ENCODE peak calls at places on chromosomes 11 and 22, in seven cellular contexts. J is neuronal stem cell, M is IMR-90, P is mesendoderm, E is H1, V is mesenchymal stem cell, Y is trophoblast cell. Q is an unnamed sample.

GRCh38 chr11:67416416-67417335 is 1.2 kb downstream of the CARNS1 start:
- DNase-seq in V (no peak), M (no peak), P (peak; percentile 28), Y (no peak), J (no peak), E (no peak), Q (no peak)

GRCh38 chr11:15707971-15708370 is 593.2 kb downstream of the INSC start:
- DNase-seq in Y (no peak), V (peak; percentile 66), P (peak; percentile 71), E (no peak), M (peak; percentile 84), J (no peak), Q (peak; percentile 36)

GRCh38 chr11:44680982-44681597 is 45.7 kb upstream of the TSPAN18 start:
- DNase-seq in Y (no peak), E (no peak), P (peak; percentile 18), V (peak; percentile 44), M (no peak), J (no peak), Q (peak; percentile 59)

GRCh38 chr11:103806130-103806900 is 230.1 kb upstream of the DDI1 start:
- DNase-seq in J (no peak), E (no peak), M (peak; percentile 93), V (peak; percentile 78), P (no peak), Y (no peak), Q (no peak)

GRCh38 chr11:31887180-31887579 is 76.1 kb upstream of the PAX6 start:
- DNase-seq in J (no peak), P (peak; percentile 63), M (no peak), Y (no peak), V (no peak), E (no peak), Q (peak; percentile 63)

GRCh38 chr11:3130269-3131071 is 34.6 kb downstream of the OSBPL5 start:
- DNase-seq in M (no peak), J (no peak), P (no peak), Y (peak; percentile 15), V (no peak), E (no peak), Q (no peak)

GRCh38 chr11:122102426-122102825 is 13.6 kb downstream of the BLID start:
- DNase-seq in E (no peak), V (no peak), J (no peak), M (peak; percentile 54), Y (no peak), P (no peak), Q (no peak)

GRCh38 chr11:67369801-67370284 is 3.6 kb downstream of the CLCF1 start:
- DNase-seq in E (no peak), V (peak; percentile 88), P (no peak), M (peak; percentile 71), Y (peak; percentile 59), J (no peak), Q (no peak)

GRCh38 chr11:126288237-126288636 is 5.3 kb downstream of the TIRAP start:
- DNase-seq in V (no peak), Y (no peak), P (no peak), J (no peak), M (no peak), E (no peak), Q (no peak)

GRCh38 chr22:36026741-36027140 is 1.9 kb downstream of the RBFOX2 start:
- DNase-seq in J (no peak), Y (no peak), V (peak; percentile 71), E (no peak), P (peak; percentile 77), M (peak; percentile 60), Q (no peak)

GRCh38 chr11:36492724-36493304 is 17.3 kb downstream of the TRAF6 start:
- DNase-seq in M (peak; percentile 63), E (no peak), J (peak; percentile 48), V (peak; percentile 67), P (peak; percentile 54), Y (no peak), Q (no peak)

GRCh38 chr11:56740107-56740506 is 8.4 kb downstream of the OR9G4 start:
- DNase-seq in Y (no peak), J (no peak), E (no peak), P (no peak), M (no peak), V (no peak), Q (no peak)

DNA sequence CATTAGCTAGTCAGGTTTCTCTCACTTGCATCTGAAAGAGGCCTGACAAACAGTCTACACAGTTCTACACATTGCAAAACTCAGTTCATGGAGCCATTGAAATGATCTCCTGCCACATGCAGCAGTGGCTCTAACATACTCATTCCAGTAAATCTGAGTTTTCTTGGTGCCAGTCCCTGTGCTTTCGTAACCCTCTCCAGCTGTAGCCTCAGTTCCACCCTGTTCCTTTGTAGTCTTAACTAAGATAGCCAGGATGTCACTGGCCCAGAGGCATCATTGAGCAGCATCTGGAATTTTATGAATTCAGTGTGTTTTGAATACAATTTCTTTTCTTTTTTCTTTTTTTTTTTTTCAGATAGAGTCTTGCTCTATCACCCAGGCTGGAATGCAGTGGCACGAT is 37.4 kb upstream of the ZBED5 start:
- DNase-seq in V (no peak), M (no peak), J (no peak), Y (peak; percentile 73), E (no peak), P (no peak), Q (no peak)
- H3K4ac ChIP-seq in V (peak overlapping the region; percentile 55), M (peak overlapping the region; percentile 93), J (no peak overlapping the region), Y (no peak overlapping the region), E (no peak overlapping the region), P (no peak overlapping the region), Q (no peak overlapping the region)

DNA sequence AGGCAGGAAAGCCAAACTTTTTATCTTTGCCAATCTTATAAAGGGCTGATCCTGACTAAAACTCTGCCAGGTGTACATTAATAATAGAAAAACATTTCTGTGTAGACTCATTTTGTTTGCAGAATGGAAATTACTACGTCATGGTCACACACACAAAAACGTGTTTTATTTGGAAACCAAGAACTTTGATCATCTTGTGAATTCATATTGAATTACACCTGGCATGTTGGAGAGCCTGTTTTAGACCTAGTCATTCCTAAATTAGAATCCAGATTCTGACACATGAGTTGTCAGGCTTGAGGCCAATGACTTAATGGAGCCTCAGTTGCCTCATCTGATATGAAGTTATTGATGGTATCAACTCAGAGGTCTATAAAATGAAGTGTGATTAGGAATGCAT is 235.6 kb upstream of the TENM4 start:
- DNase-seq in Y (no peak), J (no peak), V (no peak), P (no peak), M (no peak), E (no peak), Q (no peak)
- H3K4ac ChIP-seq in Y (no peak overlapping the region), J (no peak overlapping the region), V (no peak overlapping the region), P (no peak overlapping the region), M (no peak overlapping the region), E (no peak overlapping the region), Q (no peak overlapping the region)

GRCh38 chr11:63250162-63251050 is 7.0 kb upstream of the SLC22A25 start:
- DNase-seq in E (no peak), M (no peak), P (no peak), J (no peak), Y (no peak), V (no peak), Q (no peak)
- H3K4ac ChIP-seq in E (no peak overlapping the region), M (no peak overlapping the region), P (no peak overlapping the region), J (no peak overlapping the region), Y (no peak overlapping the region), V (no peak overlapping the region), Q (no peak overlapping the region)

DNA sequence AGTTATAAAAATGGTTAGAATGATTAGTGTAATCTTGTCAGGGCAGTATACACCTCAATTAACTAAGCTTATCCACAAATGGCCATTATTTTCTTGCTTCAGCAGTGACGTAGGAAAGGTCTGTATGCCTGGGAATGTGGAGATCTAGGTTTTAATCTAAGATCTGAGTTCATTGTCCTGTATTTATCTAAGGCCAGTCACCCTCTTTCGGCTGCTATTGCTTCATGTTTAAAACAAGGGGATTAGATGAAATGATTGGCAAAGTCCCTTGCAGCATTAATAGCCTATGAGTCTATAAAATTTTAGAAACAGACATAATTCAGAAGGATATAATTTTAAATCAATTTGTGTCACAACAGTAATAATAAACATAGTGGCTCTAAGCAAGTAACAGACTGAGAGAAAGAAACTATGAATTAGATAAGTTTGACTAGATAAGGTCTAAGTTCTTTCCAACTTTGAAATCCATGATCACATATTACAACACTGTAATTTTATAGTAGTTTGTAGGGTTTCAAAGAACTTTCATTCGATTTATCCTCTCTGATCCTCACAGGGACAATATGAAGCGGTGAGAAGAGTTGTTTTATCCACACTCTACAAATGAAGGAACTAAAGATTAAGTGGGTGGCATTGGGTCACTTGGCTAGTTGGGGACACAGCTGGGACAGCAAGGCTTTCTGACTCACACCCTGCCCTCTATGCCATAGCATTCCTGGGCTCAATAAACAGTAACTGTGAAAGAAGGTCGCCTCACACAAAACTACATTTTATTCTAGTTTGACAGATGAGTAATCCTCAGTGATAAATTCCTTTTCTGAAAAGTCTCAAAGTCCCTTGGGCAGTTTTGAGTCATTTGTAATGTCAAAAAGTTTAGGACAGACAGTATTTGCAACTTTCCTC is 60.6 kb upstream of the RDX start:
- DNase-seq in E (no peak), J (no peak), V (peak; percentile 57), Y (peak; percentile 57), M (peak; percentile 29), P (peak; percentile 69), Q (no peak)
- H3K4ac ChIP-seq in E (no peak overlapping the region), J (no peak overlapping the region), V (no peak overlapping the region), Y (no peak overlapping the region), M (no peak overlapping the region), P (no peak overlapping the region), Q (no peak overlapping the region)

GRCh38 chr11:66261578-66261977 is 6.9 kb upstream of the RAB1B start:
- DNase-seq in V (no peak), M (no peak), J (no peak), P (no peak), E (no peak), Y (no peak), Q (no peak)

GRCh38 chr11:66263231-66263630 is 5.2 kb upstream of the RAB1B start:
- DNase-seq in P (no peak), V (no peak), M (no peak), J (no peak), Y (no peak), E (no peak), Q (no peak)

GRCh38 chr11:66263785-66264184 is 4.7 kb upstream of the RAB1B start:
- DNase-seq in V (no peak), Y (no peak), P (no peak), E (no peak), J (no peak), M (no peak), Q (no peak)

GRCh38 chr11:66262696-66263095 is 5.7 kb upstream of the RAB1B start:
- DNase-seq in P (no peak), J (no peak), Y (no peak), M (no peak), V (no peak), E (no peak), Q (no peak)

DNA sequence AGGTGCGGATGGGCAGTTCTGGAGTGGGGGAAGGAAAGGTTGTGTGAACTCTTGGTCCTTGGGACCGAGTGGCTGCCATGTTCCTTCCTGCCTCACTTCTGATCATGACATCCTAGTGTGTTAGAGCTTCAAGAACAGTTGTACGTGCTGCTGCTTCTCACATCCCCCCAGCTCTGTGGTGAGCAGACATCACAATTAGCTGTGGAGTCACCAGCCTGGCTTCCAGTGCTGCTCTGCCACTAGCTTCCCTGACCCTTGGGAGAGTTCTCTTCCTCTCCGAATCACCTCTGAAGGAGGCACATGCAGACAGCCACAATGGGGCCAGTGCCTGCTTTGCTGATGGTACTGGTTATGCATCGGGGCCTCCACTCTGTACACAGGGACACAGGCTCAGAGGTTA is 6.2 kb upstream of the RAB1B start:
- DNase-seq in J (no peak), V (no peak), P (no peak), M (no peak), E (no peak), Y (no peak), Q (no peak)
- H3K4ac ChIP-seq in J (no peak overlapping the region), V (no peak overlapping the region), P (no peak overlapping the region), M (no peak overlapping the region), E (no peak overlapping the region), Y (no peak overlapping the region), Q (no peak overlapping the region)